ENCODE peak calls at places on chromosomes 11 and 22, in ten cellular contexts. N is T47D; L is caudate nucleus; I is NCI-H2081 treated with DMSO at 0.1 percent for 48 hours; F is cardiac muscle cell; P is neural crest cell; T is mammary epithelial cell; S is GM23338; G is stimulated activated CD8-positive, alpha-beta memory T cell treated with anti-CD3 and anti-CD28 coated beads, Interleukin-4, amount 100 ng/mL, for 48 hours; H is H1. R is an unnamed sample.

GRCh38 chr11:125569913-125570621 is 790 bp downstream of the EI24 start:
- DNase-seq in N (peak), L (no peak), I (no peak), F (no peak), P (no peak), T (peak), S (peak), G (no peak), H (no peak), R (peak)

GRCh38 chr11:110000045-110000502 is 93.1 kb upstream of the ZC3H12C start:
- DNase-seq in N (peak), L (no peak), I (no peak), F (peak), P (no peak), T (peak), S (no peak), G (no peak), H (no peak), R (no peak)

GRCh38 chr11:69018924-69019323 is 5.9 kb upstream of the MRGPRF start:
- DNase-seq in N (no peak), L (no peak), I (no peak), F (peak), P (no peak), T (no peak), S (no peak), G (no peak), H (no peak), R (peak)

GRCh38 chr11:45658292-45658991 is 7.0 kb downstream of the CHST1 start:
- DNase-seq in N (no peak), L (no peak), I (no peak), F (peak), P (no peak), T (peak), S (peak), G (peak), H (peak), R (peak)

GRCh38 chr22:46319319-46319718 is 16.2 kb upstream of the TRMU start:
- DNase-seq in N (no peak), L (no peak), I (no peak), F (no peak), P (no peak), T (no peak), S (no peak), G (no peak), H (no peak), R (peak)

GRCh38 chr11:31117038-31117437 is 252.5 kb downstream of the DCDC1 start:
- DNase-seq in N (no peak), L (no peak), I (no peak), F (no peak), P (no peak), T (no peak), S (no peak), G (no peak), H (no peak), R (no peak)

GRCh38 chr11:102244681-102245409 is 72.4 kb upstream of the BIRC3 start:
- DNase-seq in N (peak), L (no peak), I (no peak), F (peak), P (no peak), T (peak), S (no peak), G (no peak), H (no peak), R (no peak)

GRCh38 chr22:36921309-36922096 is 8.1 kb downstream of the CSF2RB start:
- DNase-seq in N (no peak), L (no peak), I (no peak), F (no peak), P (no peak), T (no peak), S (no peak), G (no peak), H (no peak), R (no peak)

GRCh38 chr11:77351281-77351905 is 49.9 kb upstream of the GDPD4 start:
- DNase-seq in N (no peak), L (no peak), I (no peak), F (peak), P (no peak), T (peak), S (no peak), G (no peak), H (no peak), R (no peak)

GRCh38 chr11:130451261-130452019 is 3.0 kb downstream of the ADAMTS15 start:
- DNase-seq in N (no peak), L (no peak), I (no peak), F (peak), P (no peak), T (no peak), S (no peak), G (no peak), H (no peak), R (no peak)

GRCh38 chr11:119912214-119912613 is 183.2 kb upstream of the NECTIN1 start:
- DNase-seq in N (no peak), L (no peak), I (no peak), F (no peak), P (no peak), T (no peak), S (no peak), G (no peak), H (no peak), R (no peak)